ENCODE peak calls at places on chromosomes 1 and 21, in seven cellular contexts. W is CD8-positive, alpha-beta T cell; G is GM19239; C is cardiac septum; F is WTC11; Z is lung; M is lower leg skin. Y is an unnamed sample.

GRCh38 chr21:42525676-42526378 is 12.2 kb downstream of the SLC37A1 start:
- DNase-seq in Z (no peak), M (no peak), F (no peak), W (no peak), C (no peak), G (no peak), Y (no peak)

GRCh38 chr1:25023826-25024225 is 93.8 kb upstream of the RUNX3 start:
- DNase-seq in Z (no peak), C (no peak), F (no peak), W (no peak), G (no peak), M (no peak), Y (no peak)

GRCh38 chr1:62841587-62842169 is 57.7 kb downstream of the ATG4C start:
- DNase-seq in M (peak; percentile 22), G (peak; percentile 8), F (no peak), W (peak; percentile 27), Z (no peak), C (no peak), Y (no peak)

GRCh38 chr21:41459884-41460534 is 34.0 kb downstream of the MX1 start:
- DNase-seq in F (no peak), M (no peak), C (peak; percentile 14), W (no peak), G (no peak), Z (no peak), Y (no peak)

GRCh38 chr1:218553197-218553596 is 208.1 kb downstream of the TGFB2 start:
- DNase-seq in G (no peak), Z (no peak), C (no peak), M (no peak), F (no peak), W (no peak), Y (no peak)

GRCh38 chr1:32339363-32339978 is 3.4 kb upstream of the MARCKSL1 start:
- DNase-seq in G (no peak), W (no peak), F (no peak), C (no peak), M (no peak), Z (no peak), Y (peak; percentile 72)

GRCh38 chr1:151165738-151166505 is at the start of the genes LYSMD1 and SCNM1:
- DNase-seq in Z (peak; percentile 98), F (peak; percentile 92), G (peak; percentile 86), C (peak; percentile 99), W (peak; percentile 93), M (peak; percentile 98), Y (peak; percentile 97)

GRCh38 chr1:156750191-156750931 is 1.1 kb downstream of the HDGF start:
- DNase-seq in G (no peak), F (no peak), C (no peak), W (peak; percentile 50), Z (peak; percentile 65), M (no peak), Y (no peak)

GRCh38 chr1:6294868-6295556 is 34.1 kb upstream of the GPR153 start:
- DNase-seq in M (no peak), G (no peak), C (no peak), Z (no peak), W (no peak), F (no peak), Y (no peak)